ENCODE peak calls at places on chromosome 1, in ten cellular contexts. M is hepatocyte; F is cardiac fibroblast; N is left kidney; T is stimulated activated CD8-positive, alpha-beta memory T cell treated with anti-CD3 and anti-CD28 coated beads, Interleukin-7, amount 100 ng/mL, for 4 hours; U is RWPE1; D is GM13976; K is Panc1; V is neural progenitor cell; W is nucleus accumbens. P is an unnamed sample.

GRCh38 chr1:241702436-241702835 is 50.4 kb downstream of the WDR64 start:
- DNase-seq in M (peak), F (no peak), N (no peak), T (no peak), U (peak), D (no peak), K (no peak), V (no peak), W (no peak), P (peak)

GRCh38 chr1:24085546-24085945 is 26.4 kb downstream of the MYOM3 start:
- DNase-seq in M (no peak), F (peak), N (no peak), T (no peak), U (no peak), D (no peak), K (no peak), V (no peak), W (no peak), P (peak)

GRCh38 chr1:38235705-38236104 is 189.1 kb upstream of the POU3F1 start:
- DNase-seq in M (peak), F (peak), N (no peak), T (no peak), U (no peak), D (no peak), K (no peak), V (no peak), W (no peak), P (peak)

GRCh38 chr1:109290998-109291397 is 8.1 kb upstream of the PSRC1 start:
- DNase-seq in M (no peak), F (no peak), N (no peak), T (no peak), U (no peak), D (no peak), K (no peak), V (no peak), W (no peak), P (no peak)

GRCh38 chr1:61839702-61840101 is 97.4 kb downstream of the PATJ start:
- DNase-seq in M (no peak), F (peak), N (no peak), T (no peak), U (peak), D (no peak), K (no peak), V (no peak), W (no peak), P (peak)

GRCh38 chr1:147853391-147853790 is 49.2 kb upstream of the GJA8 start:
- DNase-seq in M (no peak), F (peak), N (peak), T (no peak), U (no peak), D (no peak), K (no peak), V (no peak), W (no peak), P (peak)

GRCh38 chr1:244106837-244107491 is 55.9 kb downstream of the ZBTB18 start:
- DNase-seq in M (no peak), F (no peak), N (peak), T (no peak), U (no peak), D (no peak), K (no peak), V (no peak), W (no peak), P (no peak)

GRCh38 chr1:171251741-171252300 is 3.5 kb downstream of the FMO1 start:
- DNase-seq in M (peak), F (peak), N (peak), T (no peak), U (peak), D (peak), K (no peak), V (peak), W (no peak), P (no peak)

GRCh38 chr1:46034601-46035516 is 97.6 kb downstream of the PIK3R3 start:
- DNase-seq in M (no peak), F (no peak), N (no peak), T (no peak), U (no peak), D (no peak), K (no peak), V (no peak), W (no peak), P (no peak)

GRCh38 chr1:1858382-1859086 is 32.4 kb downstream of the GNB1 start:
- DNase-seq in M (peak), F (peak), N (peak), T (no peak), U (peak), D (peak), K (no peak), V (peak), W (peak), P (peak)

P was measured in GM04504.